ENCODE peak calls at places on chromosomes 13 and 19, in four cellular contexts. F, U, I and Y are unnamed samples.

GRCh38 chr13:83780201-83780600 is 102.1 kb downstream of the SLITRK1 start:
- DNase-seq in U (no peak), F (no peak), I (peak; percentile 17), Y (peak; percentile 52)

GRCh38 chr19:10744848-10745293 is 27.0 kb downstream of the DNM2 start:
- DNase-seq in F (no peak), I (no peak), U (no peak), Y (no peak)

GRCh38 chr19:38666662-38667448 is 19.4 kb downstream of the ACTN4 start:
- DNase-seq in U (no peak), I (peak; percentile 73), F (peak; percentile 93), Y (peak; percentile 77)

GRCh38 chr19:49475995-49476880 is 2.2 kb downstream of the FLT3LG start:
- DNase-seq in F (peak; percentile 68), I (no peak), U (peak; percentile 84), Y (no peak)

GRCh38 chr13:72255908-72256307 is 388.9 kb upstream of the DACH1 start:
- DNase-seq in F (peak; percentile 41), I (peak; percentile 54), U (peak; percentile 66), Y (peak; percentile 61)

GRCh38 chr13:43041368-43041921 is 18.1 kb downstream of the DNAJC15 start:
- DNase-seq in I (no peak), U (no peak), F (no peak), Y (no peak)

GRCh38 chr19:5231857-5232503 is 108.6 kb downstream of the PTPRS start:
- DNase-seq in U (no peak), F (no peak), I (peak; percentile 19), Y (no peak)

GRCh38 chr13:111394211-111394922 is 73.9 kb downstream of the TEX29 start:
- DNase-seq in U (no peak), I (no peak), F (no peak), Y (no peak)

GRCh38 chr13:44853641-44854040 is 135.6 kb downstream of the NUFIP1 start:
- DNase-seq in I (peak; percentile 24), F (peak; percentile 29), U (no peak), Y (no peak)

GRCh38 chr13:66992683-66993082 is 237.5 kb downstream of the PCDH9 start:
- DNase-seq in I (no peak), U (no peak), F (no peak), Y (no peak)

GRCh38 chr13:101709952-101710351 is 257.5 kb downstream of the ITGBL1 start:
- DNase-seq in F (no peak), I (no peak), U (no peak), Y (no peak)

GRCh38 chr19:29804493-29804892 is 7.3 kb upstream of the CCNE1 start:
- DNase-seq in I (no peak), F (no peak), U (no peak), Y (no peak)

GRCh38 chr19:16957151-16957662 is 68.4 kb downstream of the F2RL3 start:
- DNase-seq in U (peak; percentile 47), I (no peak), F (no peak), Y (no peak)

GRCh38 chr19:18322318-18322758 is 538 bp downstream of the LSM4 start:
- DNase-seq in F (peak; percentile 55), I (peak; percentile 71), U (peak; percentile 60), Y (peak; percentile 61)

GRCh38 chr13:44879452-44880058 is 109.7 kb downstream of the NUFIP1 start:
- DNase-seq in F (peak; percentile 74), I (peak; percentile 66), U (no peak), Y (peak; percentile 63)

GRCh38 chr13:96984061-96984508 is 10.2 kb downstream of the OXGR1 start:
- DNase-seq in U (peak; percentile 66), I (no peak), F (peak; percentile 71), Y (no peak)

GRCh38 chr19:34317311-34317927 is 47.6 kb upstream of the GPI start:
- DNase-seq in I (no peak), F (peak; percentile 73), U (no peak), Y (peak; percentile 11)

GRCh38 chr13:67438465-67438864 is 208.3 kb upstream of the PCDH9 start:
- DNase-seq in F (no peak), I (peak; percentile 38), U (peak; percentile 21), Y (no peak)

GRCh38 chr19:14127176-14127575 is 9.2 kb downstream of the ASF1B start:
- DNase-seq in U (no peak), F (no peak), I (no peak), Y (no peak)

GRCh38 chr19:16032509-16033135 is 43.7 kb upstream of the TPM4 start:
- DNase-seq in I (no peak), F (no peak), U (peak; percentile 21), Y (no peak)

GRCh38 chr19:5006821-5007220 is 37.9 kb downstream of the KDM4B start:
- DNase-seq in U (no peak), I (no peak), F (no peak), Y (no peak)

GRCh38 chr19:19649159-19649558 is 5.7 kb upstream of the GMIP start:
- DNase-seq in I (no peak), F (no peak), U (no peak), Y (no peak)

GRCh38 chr13:31380728-31381127 is 181.0 kb downstream of the B3GLCT start:
- DNase-seq in F (peak; percentile 26), I (peak; percentile 10), U (no peak), Y (no peak)

GRCh38 chr13:61508936-61509335 is 93.3 kb upstream of the PCDH20 start:
- DNase-seq in F (no peak), U (no peak), I (no peak), Y (no peak)